ENCODE peak calls at places on chromosomes 1 and 21, in nine cellular contexts. B is NCI-H1417; F is cardiac septum; C is MV-4-11; I is activated CD4-positive, alpha-beta memory T cell treated with anti-CD3 and anti-CD28 coated beads for 36 hours; G is lower lobe of right lung; Y is fibroblast of the aortic adventitia; V is activated CD4-positive, alpha-beta T cell treated with anti-CD3 and anti-CD28 coated beads for 48 hours; S is HTR-8/SVneo. T is an unnamed sample.

GRCh38 chr1:161119017-161119378 is 1.1 kb downstream of the NIT1 start:
- DNase-seq in C (no peak), V (peak; percentile 69), G (no peak), Y (peak; percentile 34), I (peak; percentile 63), B (no peak), F (no peak), S (no peak), T (no peak)

GRCh38 chr1:180310095-180310494 is 80.0 kb downstream of the LHX4 start:
- DNase-seq in C (peak; percentile 12), V (no peak), F (no peak), I (no peak), B (no peak), Y (peak; percentile 13), G (no peak), S (no peak), T (no peak)

GRCh38 chr1:45412899-45413298 is 72.7 kb upstream of the MUTYH start:
- DNase-seq in V (no peak), F (no peak), G (no peak), I (no peak), Y (no peak), S (no peak), C (peak; percentile 42), B (no peak), T (no peak)

GRCh38 chr1:68121536-68121935 is 71.1 kb upstream of the DIRAS3 start:
- DNase-seq in I (no peak), Y (peak; percentile 64), S (no peak), C (no peak), G (no peak), F (no peak), B (no peak), V (no peak), T (no peak)

GRCh38 chr21:44258056-44258725 is 3.5 kb downstream of the DNMT3L start:
- DNase-seq in C (no peak), G (no peak), I (no peak), Y (no peak), V (no peak), S (no peak), F (no peak), B (no peak), T (peak; percentile 45)

GRCh38 chr21:27047331-27048314 is 80.7 kb upstream of the ADAMTS5 start:
- DNase-seq in F (no peak), Y (peak; percentile 73), V (no peak), C (no peak), S (peak; percentile 10), B (peak; percentile 81), G (no peak), I (no peak), T (no peak)

GRCh38 chr1:245704765-245705164 is 550.0 kb downstream of the KIF26B start:
- DNase-seq in I (no peak), G (no peak), V (no peak), Y (peak; percentile 50), B (no peak), C (no peak), F (no peak), S (peak; percentile 45), T (no peak)

GRCh38 chr1:8397511-8397910 is 79.6 kb downstream of the SLC45A1 start:
- DNase-seq in Y (no peak), V (no peak), S (no peak), F (no peak), G (no peak), B (no peak), I (peak; percentile 36), C (peak; percentile 77), T (no peak)

GRCh38 chr1:54837002-54837853 is 36.1 kb upstream of the TTC22 start:
- DNase-seq in I (no peak), B (no peak), V (no peak), G (no peak), C (no peak), F (no peak), Y (no peak), S (no peak), T (no peak)

GRCh38 chr1:43991476-43992231 is at the start of gene CCDC24:
- DNase-seq in F (peak; percentile 93), B (peak; percentile 90), C (peak; percentile 79), G (peak; percentile 92), Y (peak; percentile 75), V (peak; percentile 81), S (peak; percentile 73), I (peak; percentile 84), T (peak; percentile 91)

GRCh38 chr21:40120944-40121575 is 253.8 kb downstream of the PCP4 start:
- DNase-seq in G (no peak), Y (no peak), C (no peak), V (no peak), S (no peak), B (peak; percentile 74), I (no peak), F (no peak), T (no peak)

GRCh38 chr1:220298470-220298869 is 26.2 kb upstream of the RAB3GAP2 start:
- DNase-seq in V (no peak), S (no peak), B (peak; percentile 68), F (no peak), I (no peak), C (no peak), G (no peak), Y (no peak), T (no peak)

GRCh38 chr1:155537193-155537592 is 25.4 kb downstream of the ASH1L start:
- DNase-seq in S (no peak), F (no peak), I (no peak), Y (no peak), G (no peak), C (no peak), V (no peak), B (no peak), T (no peak)

GRCh38 chr1:96730574-96731298 is 9.2 kb downstream of the PTBP2 start:
- DNase-seq in B (no peak), S (no peak), I (no peak), F (no peak), G (no peak), C (no peak), V (no peak), Y (peak; percentile 14), T (no peak)

GRCh38 chr1:75310067-75310466 is 175.9 kb downstream of the LHX8 start:
- DNase-seq in G (no peak), V (no peak), B (no peak), Y (peak; percentile 43), F (no peak), I (no peak), C (no peak), S (no peak), T (no peak)

GRCh38 chr1:228375578-228376261 is 30.9 kb downstream of the TRIM11 start:
- DNase-seq in V (no peak), G (peak; percentile 41), S (no peak), B (no peak), F (peak; percentile 76), C (no peak), Y (no peak), I (no peak), T (no peak)

GRCh38 chr1:39959651-39960333 is 4.8 kb downstream of the MFSD2A start:
- DNase-seq in G (peak; percentile 65), Y (no peak), I (no peak), C (no peak), V (no peak), F (no peak), B (no peak), S (no peak), T (no peak)

GRCh38 chr1:24317081-24317480 is 2.1 kb upstream of the GRHL3 start:
- DNase-seq in V (no peak), G (no peak), C (no peak), F (no peak), Y (no peak), I (no peak), S (no peak), B (no peak), T (no peak)

GRCh38 chr1:16905112-16905855 is 9.5 kb downstream of the RNU1-2 start:
- DNase-seq in Y (peak; percentile 98), I (peak; percentile 58), F (no peak), G (no peak), S (no peak), V (peak; percentile 70), B (no peak), C (peak; percentile 93), T (no peak)